ENCODE peak calls at places on chromosomes 7 and 10, in seven cellular contexts. E is stomach, R is colonic mucosa, B is fibroblast of lung, I is astrocyte of the spinal cord, Q is WERI-Rb-1, L is tibial nerve. G is an unnamed sample.

GRCh38 chr10:34655286-34656170 is 159.6 kb downstream of the PARD3 start:
- DNase-seq in E (peak), R (peak), B (peak), I (peak), Q (peak), L (no peak), G (peak)

GRCh38 chr7:139897422-139898085 is 68.5 kb downstream of the TBXAS1 start:
- DNase-seq in E (no peak), R (no peak), B (no peak), I (no peak), Q (no peak), L (no peak), G (no peak)

GRCh38 chr10:125284875-125285597 is 124.7 kb upstream of the CTBP2 start:
- DNase-seq in E (no peak), R (no peak), B (no peak), I (no peak), Q (no peak), L (no peak), G (peak)

GRCh38 chr7:37489703-37490102 is 41.0 kb upstream of the ELMO1 start:
- DNase-seq in E (no peak), R (no peak), B (no peak), I (no peak), Q (no peak), L (no peak), G (no peak)

GRCh38 chr10:103659674-103660363 is 166.3 kb downstream of the NEURL1 start:
- DNase-seq in E (peak), R (peak), B (peak), I (peak), Q (no peak), L (no peak), G (peak)

GRCh38 chr7:137996386-137996851 is 5.5 kb downstream of the CREB3L2 start:
- DNase-seq in E (peak), R (no peak), B (peak), I (peak), Q (peak), L (no peak), G (no peak)

GRCh38 chr7:142455392-142455791 is 197.5 kb upstream of the PRSS58 start:
- DNase-seq in E (no peak), R (no peak), B (no peak), I (no peak), Q (no peak), L (no peak), G (no peak)

GRCh38 chr10:53537508-53537907 is 764.9 kb upstream of the MBL2 start:
- DNase-seq in E (no peak), R (no peak), B (no peak), I (no peak), Q (no peak), L (no peak), G (no peak)

GRCh38 chr7:44385384-44386138 is 60.2 kb upstream of the CAMK2B start:
- DNase-seq in E (peak), R (peak), B (no peak), I (no peak), Q (no peak), L (no peak), G (no peak)

GRCh38 chr7:135160098-135160857 is 10.2 kb downstream of the CYREN start:
- DNase-seq in E (no peak), R (no peak), B (peak), I (peak), Q (no peak), L (no peak), G (peak)

GRCh38 chr7:135210818-135211178 is 528 bp downstream of the WDR91 start:
- DNase-seq in E (no peak), R (no peak), B (peak), I (peak), Q (no peak), L (no peak), G (no peak)

GRCh38 chr10:48946891-48947500 is 7.4 kb upstream of the LRRC18 start:
- DNase-seq in E (no peak), R (no peak), B (peak), I (peak), Q (no peak), L (no peak), G (no peak)

GRCh38 chr7:111561909-111562732 is at the start of gene IMMP2L:
- DNase-seq in E (peak), R (peak), B (peak), I (peak), Q (peak), L (peak), G (peak)

GRCh38 chr10:35336921-35337741 is 822 bp downstream of the CCNY start:
- DNase-seq in E (peak), R (peak), B (peak), I (no peak), Q (peak), L (no peak), G (peak)

GRCh38 chr7:16934947-16935742 is 53.4 kb upstream of the AGR3 start:
- DNase-seq in E (peak), R (peak), B (peak), I (no peak), Q (no peak), L (no peak), G (no peak)

GRCh38 chr7:135994466-135995205 is 17.5 kb upstream of the MTPN start:
- DNase-seq in E (no peak), R (no peak), B (peak), I (peak), Q (no peak), L (no peak), G (no peak)

GRCh38 chr7:83701744-83702143 is 52.8 kb upstream of the SEMA3E start:
- DNase-seq in E (no peak), R (no peak), B (no peak), I (no peak), Q (no peak), L (no peak), G (no peak)

GRCh38 chr10:78997635-78998618 is 70.8 kb upstream of the ZMIZ1 start:
- DNase-seq in E (no peak), R (no peak), B (no peak), I (no peak), Q (no peak), L (no peak), G (no peak)

GRCh38 chr7:46682841-46683624 is 762.0 kb upstream of the IGFBP3 start:
- DNase-seq in E (no peak), R (no peak), B (peak), I (peak), Q (no peak), L (no peak), G (peak)

GRCh38 chr10:79345241-79346011 is 1.8 kb upstream of the PPIF start:
- DNase-seq in E (no peak), R (peak), B (no peak), I (no peak), Q (no peak), L (no peak), G (no peak)

GRCh38 chr7:3234851-3235250 is 66.2 kb upstream of the SDK1 start:
- DNase-seq in E (no peak), R (no peak), B (no peak), I (no peak), Q (no peak), L (no peak), G (no peak)

GRCh38 chr10:50063100-50063499 is 4.7 kb upstream of the WASHC2A start:
- DNase-seq in E (no peak), R (no peak), B (peak), I (no peak), Q (no peak), L (no peak), G (no peak)

GRCh38 chr7:150379590-150380379 is 655 bp downstream of the ZNF775 start:
- DNase-seq in E (no peak), R (peak), B (no peak), I (no peak), Q (no peak), L (no peak), G (peak)

GRCh38 chr7:20991544-20991943 is 204.9 kb upstream of the SP8 start:
- DNase-seq in E (no peak), R (no peak), B (no peak), I (no peak), Q (no peak), L (no peak), G (no peak)
- TF ChIP-seq CTCF in E (no peak), R (peak), B (no peak), I (no peak), Q (no peak), L (no peak), G (no peak)

GRCh38 chr7:101126651-101127459 is at the start of gene SERPINE1:
- DNase-seq in E (peak), R (peak), B (peak), I (peak), Q (no peak), L (peak), G (peak)
- TF ChIP-seq CTCF in E (no peak), R (no peak), B (peak), I (peak), Q (no peak), L (peak), G (peak)

DNA sequence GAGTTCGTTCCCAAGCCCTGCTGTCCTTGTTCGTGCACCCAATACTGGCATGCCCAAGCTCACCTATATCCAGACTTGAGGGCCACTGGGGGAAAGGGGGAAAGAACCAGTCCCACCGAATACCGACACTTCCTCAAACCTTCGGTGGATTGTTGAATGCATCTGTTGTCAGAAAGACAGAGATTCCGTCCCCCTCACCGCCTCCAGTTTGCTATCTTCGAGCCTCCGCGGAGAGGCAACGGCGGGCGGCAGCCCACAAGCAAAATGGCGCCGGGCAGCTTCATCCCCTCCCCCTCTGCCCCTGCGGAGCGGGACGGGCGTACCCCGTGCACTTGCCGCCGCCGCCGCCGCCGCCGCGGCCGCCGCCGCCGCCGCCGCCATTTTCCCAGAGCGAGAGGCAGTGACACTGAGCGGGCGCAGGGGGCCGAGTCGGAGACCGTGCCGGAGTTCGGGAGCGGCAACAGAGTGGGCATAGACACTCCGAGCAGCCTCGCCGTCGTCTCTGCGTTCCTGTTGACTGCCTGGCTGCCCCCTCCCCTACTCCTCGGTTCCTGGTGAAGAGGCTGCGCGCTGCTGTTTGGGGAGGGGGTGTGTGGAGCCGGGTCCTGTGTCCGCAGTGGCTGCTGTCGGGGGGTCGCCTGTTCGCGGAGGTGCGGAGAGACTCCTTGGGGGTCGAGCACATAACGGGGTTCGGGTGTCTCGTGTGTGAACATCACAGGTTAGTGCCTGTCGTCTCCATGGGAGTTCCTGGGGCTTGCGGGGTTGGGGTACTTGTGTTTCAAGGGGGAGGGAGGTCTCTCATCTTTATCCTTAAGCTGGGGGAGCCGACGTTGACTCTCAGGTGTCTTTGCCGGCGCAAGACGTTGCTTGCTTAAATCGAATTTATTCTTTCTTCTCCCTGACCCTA is at the start of gene KMT2E:
- DNase-seq in E (peak), R (peak), B (peak), I (peak), Q (peak), L (peak), G (peak)
- TF ChIP-seq CTCF in E (no peak), R (no peak), B (peak), I (no peak), Q (no peak), L (peak), G (peak)

DNA sequence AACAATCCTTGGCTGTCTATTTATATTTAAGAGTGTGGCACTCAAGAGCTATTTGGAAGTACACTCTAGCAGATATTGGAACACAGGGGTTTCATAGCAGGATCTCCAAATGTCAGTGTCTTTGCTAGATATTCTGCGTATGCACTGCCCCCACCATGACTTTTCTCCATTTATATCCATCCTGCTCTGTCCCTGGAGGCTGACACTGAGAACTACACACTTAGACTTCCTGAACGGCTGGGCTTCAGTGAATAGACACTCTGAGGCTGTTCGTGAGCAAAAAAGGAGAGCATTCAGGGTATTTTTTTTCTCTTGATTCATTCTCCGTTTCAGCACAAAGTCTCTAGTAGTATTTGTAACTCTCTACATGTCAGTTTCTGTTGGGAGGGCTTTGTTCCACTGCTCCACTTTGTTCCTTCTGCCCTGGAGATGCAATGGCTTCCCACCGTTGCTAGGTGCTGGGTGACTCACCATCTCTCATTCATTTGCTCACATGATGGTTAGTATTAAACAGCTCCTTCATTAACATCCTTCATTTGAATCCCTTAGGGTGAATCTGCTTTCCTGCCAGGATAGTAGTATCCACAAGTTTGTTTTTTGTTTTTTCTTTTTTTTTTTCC is 155.9 kb upstream of the SLC13A1 start:
- DNase-seq in E (no peak), R (no peak), B (peak), I (peak), Q (no peak), L (no peak), G (no peak)
- TF ChIP-seq CTCF in E (no peak), R (no peak), B (no peak), I (peak), Q (peak), L (no peak), G (no peak)

GRCh38 chr7:107130487-107131220 is 38.1 kb upstream of the HBP1 start:
- DNase-seq in E (no peak), R (no peak), B (peak), I (peak), Q (no peak), L (no peak), G (no peak)
- TF ChIP-seq CTCF in E (no peak), R (no peak), B (peak), I (peak), Q (no peak), L (no peak), G (peak)

GRCh38 chr10:110497438-110498086 is at the start of gene DUSP5:
- DNase-seq in E (peak), R (peak), B (peak), I (peak), Q (peak), L (peak), G (peak)
- TF ChIP-seq CTCF in E (no peak), R (no peak), B (no peak), I (no peak), Q (no peak), L (peak), G (peak)

DNA sequence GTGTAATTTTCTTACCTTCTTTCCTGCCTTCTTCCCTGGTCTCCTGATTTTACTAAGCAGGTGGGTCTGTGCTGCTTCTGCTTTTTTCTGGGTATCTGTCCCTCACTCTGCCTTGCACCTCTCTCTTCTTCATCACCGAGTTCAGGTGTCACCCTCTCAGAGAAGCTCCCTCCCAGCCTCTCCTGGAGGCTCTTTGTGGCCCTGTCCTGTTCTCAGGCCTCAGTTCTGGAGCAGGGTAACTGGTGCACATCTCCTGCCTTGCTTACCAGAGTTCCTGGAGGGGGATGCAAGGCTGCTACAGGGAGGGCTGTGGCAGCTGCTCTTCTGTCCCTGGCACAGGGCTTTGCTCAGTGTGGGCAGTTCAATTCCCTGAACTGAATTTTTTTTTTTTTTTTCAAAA is 66.1 kb downstream of the RBM33 start:
- DNase-seq in E (no peak), R (no peak), B (no peak), I (no peak), Q (no peak), L (no peak), G (no peak)
- TF ChIP-seq CTCF in E (no peak), R (no peak), B (no peak), I (no peak), Q (no peak), L (no peak), G (no peak)

GRCh38 chr7:26291699-26292538 is at the start of gene SNX10:
- DNase-seq in E (peak), R (peak), B (peak), I (no peak), Q (peak), L (no peak), G (no peak)
- TF ChIP-seq CTCF in E (no peak), R (no peak), B (no peak), I (no peak), Q (peak), L (no peak), G (no peak)

DNA sequence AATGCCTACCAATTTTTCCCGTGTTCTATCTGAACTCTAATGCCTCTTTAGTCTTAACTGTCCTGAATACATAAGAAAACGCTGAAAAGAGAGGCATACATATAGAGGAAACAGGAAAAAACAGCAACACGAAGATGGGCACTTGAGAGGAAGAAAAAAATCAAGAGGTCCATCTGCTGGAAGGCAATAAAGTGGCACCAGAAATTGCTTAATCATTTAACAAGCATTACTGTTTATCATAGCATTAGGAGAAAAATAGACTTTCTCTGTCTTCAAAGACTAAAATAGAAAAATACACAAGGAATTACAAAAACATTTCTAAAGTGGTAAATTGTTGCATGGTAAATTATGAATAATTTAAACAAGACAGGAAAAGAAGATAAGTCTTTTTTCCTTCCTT is 35.0 kb downstream of the NSUN6 start:
- DNase-seq in E (no peak), R (no peak), B (no peak), I (no peak), Q (no peak), L (no peak), G (no peak)
- TF ChIP-seq CTCF in E (no peak), R (no peak), B (peak), I (no peak), Q (no peak), L (no peak), G (no peak)

G was measured in HFFc6.